ENCODE peak calls at places on chromosomes 7 and 10, in ten cellular contexts. Z is upper lobe of right lung, C is AG10803, V is dorsolateral prefrontal cortex, A is left ventricle myocardium inferior, L is astrocyte of the cerebellum, P is Panc1, B is HFF-Myc, R is AG04450, N is K562. M is an unnamed sample.

GRCh38 chr10:76774987-76775603 is 862.5 kb downstream of the KCNMA1 start:
- DNase-seq in A (peak), B (no peak), P (no peak), V (no peak), Z (no peak), N (no peak), L (no peak), R (no peak), C (no peak), M (no peak)

GRCh38 chr7:28804990-28805389 is 153.1 kb downstream of the TRIL start:
- DNase-seq in V (no peak), N (no peak), R (peak), L (peak), A (no peak), B (peak), Z (no peak), P (no peak), C (peak), M (no peak)

GRCh38 chr7:25553005-25553404 is 324.7 kb upstream of the NPVF start:
- DNase-seq in C (no peak), Z (no peak), A (no peak), N (no peak), L (no peak), R (no peak), B (no peak), P (no peak), V (no peak), M (no peak)

GRCh38 chr7:26937956-26938623 is 73.7 kb upstream of the SKAP2 start:
- DNase-seq in B (no peak), R (no peak), Z (no peak), V (no peak), L (no peak), P (no peak), C (no peak), N (no peak), A (no peak), M (peak)

GRCh38 chr10:62166331-62167154 is 102.1 kb downstream of the RTKN2 start:
- DNase-seq in R (peak), A (peak), Z (no peak), B (peak), P (no peak), L (no peak), N (no peak), C (peak), V (no peak), M (no peak)

GRCh38 chr10:113479346-113480080 is 73.3 kb upstream of the HABP2 start:
- DNase-seq in C (no peak), P (no peak), Z (no peak), R (no peak), L (no peak), B (no peak), A (no peak), V (no peak), N (no peak), M (no peak)

GRCh38 chr10:102752934-102753664 is 9.4 kb downstream of the WBP1L start:
- DNase-seq in L (peak), Z (no peak), R (peak), V (no peak), P (no peak), A (no peak), N (no peak), C (peak), B (no peak), M (no peak)

GRCh38 chr10:58512470-58513188 is at the start of gene BICC1:
- DNase-seq in N (no peak), C (peak), A (peak), R (no peak), P (no peak), L (no peak), V (no peak), B (no peak), Z (peak), M (no peak)

GRCh38 chr10:45464958-45465567 is 91.0 kb downstream of the ALOX5 start:
- DNase-seq in A (peak), B (peak), Z (peak), N (peak), R (peak), P (peak), C (peak), L (peak), V (peak), M (no peak)

GRCh38 chr7:44045226-44046014 is 918 bp downstream of the DBNL start:
- DNase-seq in N (peak), B (no peak), P (no peak), R (no peak), L (no peak), V (no peak), A (no peak), C (no peak), Z (peak), M (no peak)

GRCh38 chr10:124143721-124144120 is 50.3 kb upstream of the CHST15 start:
- DNase-seq in L (no peak), V (no peak), Z (no peak), C (no peak), B (no peak), N (no peak), P (no peak), R (no peak), A (no peak), M (no peak)

GRCh38 chr7:36487756-36488336 is 98.2 kb downstream of the ANLN start:
- DNase-seq in A (no peak), N (no peak), L (peak), R (peak), V (no peak), B (no peak), Z (no peak), C (peak), P (peak), M (peak)

GRCh38 chr10:77195101-77195500 is 442.5 kb downstream of the KCNMA1 start:
- DNase-seq in L (peak), A (no peak), B (peak), V (no peak), P (peak), N (no peak), R (peak), Z (no peak), C (peak), M (peak)

GRCh38 chr10:19702215-19702614 is 114.0 kb upstream of the PLXDC2 start:
- DNase-seq in N (no peak), B (no peak), P (no peak), A (no peak), Z (no peak), V (no peak), L (no peak), C (peak), R (no peak), M (no peak)

GRCh38 chr7:106959753-106960152 is 84.8 kb upstream of the PRKAR2B start:
- DNase-seq in V (no peak), Z (no peak), C (no peak), R (no peak), A (no peak), N (peak), L (no peak), B (no peak), P (no peak), M (no peak)

GRCh38 chr10:133274751-133275682 is 1.7 kb downstream of the ADAM8 start:
- DNase-seq in R (no peak), C (no peak), N (peak), P (no peak), V (no peak), L (no peak), A (no peak), B (no peak), Z (no peak), M (no peak)

GRCh38 chr10:72630144-72630543 is 4.3 kb upstream of the MICU1 start:
- DNase-seq in B (no peak), R (no peak), N (no peak), V (no peak), L (no peak), C (no peak), P (no peak), Z (no peak), A (no peak), M (no peak)
- H3K4me3 ChIP-seq in B (no peak), R (no peak), N (no peak), V (no peak), L (no peak), C (no peak), P (no peak), Z (no peak), A (no peak), M (no peak)

GRCh38 chr7:132380065-132380464 is 196.2 kb downstream of the PLXNA4 start:
- DNase-seq in C (peak), N (no peak), V (no peak), B (no peak), L (no peak), P (no peak), R (no peak), A (peak), Z (no peak), M (peak)
- TF ChIP-seq CTCF in C (peak), N (no peak), V (no peak), B (no peak), L (peak), P (no peak), R (no peak), A (no peak), Z (no peak), M (peak)

GRCh38 chr10:95907454-95908253 is at the start of gene CC2D2B:
- DNase-seq in N (peak), P (peak), L (peak), B (peak), A (peak), V (peak), R (peak), Z (peak), C (peak), M (peak)

GRCh38 chr10:95909591-95909990 is 1.8 kb downstream of the CC2D2B start:
- DNase-seq in V (no peak), B (no peak), Z (no peak), N (no peak), A (no peak), L (no peak), P (no peak), R (no peak), C (peak), M (no peak)

GRCh38 chr10:95906675-95907453 is 911 bp upstream of the CC2D2B start:
- DNase-seq in P (peak), R (peak), N (peak), L (peak), Z (no peak), B (peak), C (peak), A (peak), V (peak), M (peak)

GRCh38 chr10:95908450-95908849 is 675 bp downstream of the CC2D2B start:
- DNase-seq in B (no peak), R (no peak), C (no peak), A (no peak), V (no peak), L (no peak), N (no peak), P (no peak), Z (no peak), M (no peak)
- H3K4me3 ChIP-seq in B (peak), R (no peak), C (no peak), A (peak), V (peak), L (no peak), N (no peak), P (no peak), Z (no peak), M (peak)

DNA sequence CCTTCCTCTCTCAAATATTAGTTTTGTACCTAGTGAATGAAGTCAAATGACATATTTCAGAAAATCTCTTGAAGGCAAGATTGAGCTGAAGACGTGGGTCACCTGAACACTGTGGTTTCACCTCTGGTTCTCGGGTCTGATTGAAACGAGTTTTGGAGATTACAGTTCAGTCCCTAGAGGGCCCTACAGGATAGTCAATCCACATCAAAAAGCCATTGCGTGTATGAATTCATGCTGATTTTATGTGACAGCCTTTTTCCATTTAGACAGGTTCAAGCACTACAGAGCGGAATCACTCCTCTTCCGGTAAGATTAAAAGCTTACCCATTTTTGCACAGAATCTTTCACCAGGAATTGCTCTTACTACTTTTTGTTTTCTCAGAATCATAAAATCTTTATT is 62.2 kb downstream of the VIM start:
- DNase-seq in Z (no peak), L (no peak), B (no peak), C (no peak), V (no peak), N (peak), R (no peak), P (peak), A (no peak), M (no peak)
- TF ChIP-seq CTCF in Z (peak), L (peak), B (peak), C (peak), V (no peak), N (peak), R (peak), P (peak), A (peak), M (peak)

DNA sequence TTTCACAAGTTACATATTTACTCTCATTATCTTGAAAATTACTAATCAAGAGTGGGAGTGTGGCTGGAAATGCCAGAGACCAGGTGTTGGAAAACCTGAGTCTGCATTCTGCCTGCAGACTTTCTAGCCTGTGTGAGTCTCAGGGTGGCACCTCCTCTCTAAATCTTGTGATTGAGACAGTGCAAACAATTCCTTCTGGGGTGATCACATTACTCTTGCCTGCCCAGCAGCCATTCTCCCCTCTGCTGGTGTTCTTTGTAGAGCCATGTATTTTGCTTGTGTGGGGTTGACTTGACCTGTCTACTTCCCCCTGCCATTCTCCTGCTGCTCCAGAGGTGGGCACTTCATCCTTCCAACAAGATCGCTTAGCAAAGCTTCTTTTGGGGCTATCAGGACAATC is 101.1 kb downstream of the RAPGEF5 start:
- DNase-seq in A (no peak), V (no peak), P (no peak), C (no peak), L (no peak), B (no peak), R (no peak), N (no peak), Z (no peak), M (no peak)
- H3K4me3 ChIP-seq in A (no peak), V (no peak), P (no peak), C (no peak), L (no peak), B (no peak), R (no peak), N (no peak), Z (no peak), M (no peak)

DNA sequence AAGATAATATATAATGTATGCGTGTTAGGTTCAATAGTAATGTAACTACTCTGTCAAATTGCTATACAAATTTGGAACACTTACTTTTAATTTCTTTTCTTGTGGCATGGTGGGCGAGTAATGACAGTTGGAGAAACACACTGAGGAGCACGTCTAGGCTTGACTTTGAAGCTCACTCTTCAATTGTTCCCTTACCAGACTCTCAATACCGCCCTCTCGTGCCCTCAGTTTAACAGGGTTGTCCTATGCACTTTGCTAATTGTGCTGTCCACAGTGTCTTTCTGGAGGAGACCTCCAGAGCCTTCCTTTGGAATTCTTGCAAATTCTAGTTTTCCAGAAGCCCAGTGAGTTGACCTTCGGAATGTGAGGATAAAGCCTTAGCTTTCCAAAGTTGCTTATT is 107.2 kb upstream of the RELN start:
- DNase-seq in P (no peak), C (peak), V (no peak), N (peak), Z (no peak), A (no peak), B (no peak), L (no peak), R (no peak), M (no peak)
- TF ChIP-seq CTCF in P (peak), C (no peak), V (no peak), N (peak), Z (no peak), A (no peak), B (no peak), L (peak), R (peak), M (peak)

GRCh38 chr10:49759787-49760551 is 2.2 kb downstream of the OGDHL start:
- DNase-seq in A (no peak), N (no peak), P (no peak), B (no peak), R (no peak), V (no peak), Z (no peak), C (no peak), L (no peak), M (no peak)

GRCh38 chr10:49762566-49762877 is 399 bp upstream of the OGDHL start:
- DNase-seq in C (no peak), N (no peak), V (no peak), Z (no peak), L (no peak), P (no peak), R (no peak), A (no peak), B (no peak), M (no peak)

GRCh38 chr10:49761201-49761788 is 828 bp downstream of the OGDHL start:
- DNase-seq in N (no peak), P (no peak), L (no peak), A (no peak), V (no peak), R (no peak), Z (no peak), C (no peak), B (no peak), M (no peak)

GRCh38 chr10:49760789-49761188 is 1.3 kb downstream of the OGDHL start:
- DNase-seq in P (no peak), R (no peak), V (no peak), A (no peak), N (no peak), C (no peak), Z (no peak), L (no peak), B (no peak), M (no peak)

DNA sequence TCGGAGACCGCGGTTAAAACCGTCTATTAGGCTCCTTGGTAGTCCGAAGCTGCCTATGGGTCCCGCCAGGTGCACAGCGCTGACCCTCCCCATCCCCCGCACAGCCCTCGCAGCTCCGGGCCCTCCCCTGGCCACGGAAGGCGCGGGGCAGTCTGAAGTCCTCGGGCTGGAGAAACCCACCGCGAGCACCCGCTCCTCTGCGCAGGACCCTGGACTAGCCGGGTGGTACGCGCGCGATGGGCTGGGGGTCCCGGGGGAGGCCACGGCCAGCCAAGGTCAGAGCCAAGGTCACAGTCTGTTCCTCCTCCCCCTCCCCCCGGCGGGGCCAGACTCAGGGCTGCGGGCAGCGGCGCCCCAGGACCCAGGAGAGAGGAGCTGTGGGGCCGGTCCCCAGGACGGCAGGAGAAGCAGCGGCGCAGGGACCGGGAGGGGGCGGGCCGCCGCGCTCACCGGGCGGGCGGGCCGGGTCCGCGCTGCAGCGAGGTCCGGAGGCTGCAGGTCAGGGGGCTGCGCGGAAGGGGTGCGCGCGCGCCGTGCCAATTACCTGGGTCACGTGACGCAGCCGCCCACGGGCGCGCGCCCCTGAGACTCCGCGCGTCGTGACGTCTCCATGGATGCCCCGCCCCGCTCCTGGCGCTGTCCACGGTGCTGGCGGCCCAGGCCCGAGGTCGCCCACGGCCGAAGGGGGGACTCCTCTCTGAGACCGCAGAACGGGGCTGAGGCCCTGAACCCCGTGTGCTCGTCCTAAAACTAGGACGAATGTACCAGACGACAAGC is at the start of gene OGDHL:
- DNase-seq in P (no peak), R (no peak), C (peak), Z (peak), V (peak), B (no peak), N (peak), A (peak), L (no peak), M (no peak)
- H3K4me3 ChIP-seq in P (peak), R (peak), C (peak), Z (peak), V (peak), B (peak), N (peak), A (peak), L (peak), M (peak)

DNA sequence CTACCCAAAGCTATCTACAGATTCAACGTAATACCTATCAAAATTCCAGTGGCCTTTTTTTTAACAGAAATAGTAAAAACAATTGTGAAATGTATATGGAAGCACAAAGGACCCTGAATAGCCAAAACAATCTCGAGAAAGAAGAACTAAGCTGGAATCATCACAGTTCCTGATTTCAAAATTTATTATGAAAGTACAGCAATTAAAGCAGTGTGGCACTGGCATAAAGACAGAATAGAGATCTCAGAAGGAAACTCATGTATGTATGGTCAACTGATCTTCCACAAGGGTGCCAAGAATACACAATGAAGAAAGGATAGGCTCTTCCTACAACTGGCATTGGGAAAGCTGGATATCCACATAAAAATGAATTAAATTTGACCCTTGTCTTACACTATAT is 23.2 kb downstream of the PNLIPRP3 start:
- DNase-seq in N (no peak), C (no peak), V (no peak), R (no peak), B (no peak), Z (no peak), A (no peak), P (no peak), L (no peak), M (no peak)
- TF ChIP-seq CTCF in N (no peak), C (no peak), V (no peak), R (no peak), B (no peak), Z (no peak), A (no peak), P (no peak), L (no peak), M (no peak)